ENCODE peak calls at places on chromosome 12, in five cellular contexts. W is HCT116; N is CD8-positive, alpha-beta T cell; T is GM23248; B is PC-3. P is an unnamed sample.

GRCh38 chr12:66237505-66238175 is 48.6 kb downstream of the IRAK3 start:
- DNase-seq in W (no peak), N (no peak), T (no peak), B (no peak), P (no peak)

GRCh38 chr12:27319394-27319793 is 13.2 kb upstream of the BMAL2 start:
- DNase-seq in W (no peak), N (no peak), T (peak; percentile 85), B (peak; percentile 81), P (no peak)

GRCh38 chr12:54926246-54926645 is 58.3 kb downstream of the TESPA1 start:
- DNase-seq in W (no peak), N (no peak), T (no peak), B (no peak), P (no peak)

GRCh38 chr12:25458047-25458552 is 95.0 kb downstream of the LMNTD1 start:
- DNase-seq in W (peak; percentile 95), N (no peak), T (peak; percentile 97), B (peak; percentile 93), P (no peak)

GRCh38 chr12:49274396-49275069 is 9.7 kb downstream of the TUBA1C start:
- DNase-seq in W (no peak), N (no peak), T (no peak), B (peak; percentile 45), P (no peak)

GRCh38 chr12:92400006-92400405 is 254.4 kb upstream of the BTG1 start:
- DNase-seq in W (no peak), N (no peak), T (no peak), B (no peak), P (no peak)

GRCh38 chr12:89461649-89462612 is 62.7 kb downstream of the GALNT4 start:
- DNase-seq in W (peak; percentile 57), N (no peak), T (peak; percentile 79), B (peak; percentile 82), P (no peak)

GRCh38 chr12:9103050-9103854 is 12.5 kb downstream of the A2M start:
- DNase-seq in W (no peak), N (no peak), T (no peak), B (no peak), P (no peak)

GRCh38 chr12:107523760-107524558 is 161.6 kb upstream of the PWP1 start:
- DNase-seq in W (no peak), N (no peak), T (no peak), B (no peak), P (no peak)

GRCh38 chr12:119990382-119990874 is 1.4 kb downstream of the BICDL1 start:
- DNase-seq in W (no peak), N (no peak), T (no peak), B (no peak), P (no peak)

GRCh38 chr12:93043192-93043876 is 114.2 kb upstream of the EEA1 start:
- DNase-seq in W (no peak), N (no peak), T (no peak), B (no peak), P (no peak)

GRCh38 chr12:75720807-75721206 is 209.4 kb upstream of the KRR1 start:
- DNase-seq in W (no peak), N (no peak), T (no peak), B (peak; percentile 45), P (no peak)

GRCh38 chr12:114917953-114918352 is 234.0 kb upstream of the TBX3 start:
- DNase-seq in W (no peak), N (no peak), T (no peak), B (no peak), P (no peak)

GRCh38 chr12:3752741-3753486 is at the start of gene CRACR2A:
- DNase-seq in W (peak; percentile 32), N (peak; percentile 93), T (peak; percentile 83), B (no peak), P (peak; percentile 75)

GRCh38 chr12:107734139-107734538 is 26.8 kb downstream of the PRDM4 start:
- DNase-seq in W (no peak), N (no peak), T (no peak), B (no peak), P (no peak)

GRCh38 chr12:67909681-67910080 is 79.6 kb upstream of the IFNG-AS1 start:
- DNase-seq in W (no peak), N (no peak), T (peak; percentile 48), B (peak; percentile 25), P (no peak)

GRCh38 chr12:115183752-115184151 is 499.8 kb upstream of the TBX3 start:
- DNase-seq in W (no peak), N (no peak), T (no peak), B (peak; percentile 57), P (no peak)

GRCh38 chr12:85147331-85147730 is 111.2 kb downstream of the LRRIQ1 start:
- DNase-seq in W (no peak), N (no peak), T (no peak), B (no peak), P (no peak)

GRCh38 chr12:10364839-10365681 is 24.8 kb downstream of the KLRK1 start:
- DNase-seq in W (peak; percentile 71), N (peak; percentile 70), T (peak; percentile 88), B (peak; percentile 79), P (no peak)

GRCh38 chr12:48119078-48119833 is at the start of gene PFKM:
- DNase-seq in W (peak; percentile 87), N (peak; percentile 69), T (peak; percentile 94), B (peak; percentile 84), P (peak; percentile 25)

GRCh38 chr12:115949675-115950074 is 327.8 kb downstream of the MED13L start:
- DNase-seq in W (no peak), N (no peak), T (no peak), B (no peak), P (no peak)

GRCh38 chr12:127191124-127191523 is 1075.8 kb upstream of the TMEM132C start:
- DNase-seq in W (no peak), N (no peak), T (peak; percentile 84), B (peak; percentile 71), P (no peak)

GRCh38 chr12:109452489-109452888 is 24.6 kb downstream of the KCTD10 start:
- DNase-seq in W (no peak), N (no peak), T (peak; percentile 53), B (no peak), P (no peak)

GRCh38 chr12:124774462-124775167 is 89.0 kb downstream of the SCARB1 start:
- DNase-seq in W (no peak), N (no peak), T (peak; percentile 97), B (peak; percentile 76), P (no peak)

GRCh38 chr12:109579639-109580038 is 6.0 kb downstream of the MVK start:
- DNase-seq in W (no peak), N (no peak), T (no peak), B (no peak), P (no peak)

GRCh38 chr12:83199069-83199468 is 512.4 kb downstream of the TMTC2 start:
- DNase-seq in W (no peak), N (no peak), T (no peak), B (no peak), P (no peak)

GRCh38 chr12:34305176-34305575 is 282.9 kb downstream of the ALG10 start:
- DNase-seq in W (no peak), N (no peak), T (no peak), B (no peak), P (no peak)

GRCh38 chr12:34304001-34304400 is 281.7 kb downstream of the ALG10 start:
- DNase-seq in W (no peak), N (no peak), T (no peak), B (no peak), P (no peak)

GRCh38 chr12:34306133-34306830 is 284.0 kb downstream of the ALG10 start:
- DNase-seq in W (no peak), N (no peak), T (no peak), B (no peak), P (no peak)

GRCh38 chr12:34303091-34303870 is 281.0 kb downstream of the ALG10 start:
- DNase-seq in W (no peak), N (no peak), T (no peak), B (no peak), P (no peak)

DNA sequence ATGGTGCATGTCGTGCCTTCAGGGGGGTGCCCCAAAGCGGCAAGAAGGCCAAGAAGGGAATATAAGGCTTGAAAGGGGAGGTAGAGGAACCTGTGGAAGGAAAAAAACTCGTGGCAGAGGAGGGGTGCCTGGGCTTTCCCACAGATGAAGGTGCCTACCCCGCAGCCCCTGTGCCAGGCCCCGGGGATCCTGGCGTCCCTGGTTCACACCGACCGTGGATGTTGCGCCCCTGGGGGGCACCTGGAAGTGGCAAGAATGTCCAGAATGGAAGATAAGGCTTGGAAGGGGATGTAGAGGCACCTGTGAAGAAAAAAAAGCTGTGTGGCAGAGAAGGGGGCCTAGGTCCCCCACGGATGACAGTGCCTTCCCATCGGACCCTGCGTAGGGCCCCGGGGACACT is 282.2 kb downstream of the ALG10 start:
- DNase-seq in W (no peak), N (no peak), T (no peak), B (no peak), P (no peak)
- H3K9me3 ChIP-seq in W (no peaks in the 10 kb centered on the region), N (no peaks in the 10 kb centered on the region), T (no peaks in the 10 kb centered on the region), B (no peaks in the 10 kb centered on the region), P (no peaks in the 10 kb centered on the region)

GRCh38 chr12:34348064-34348463 is 325.8 kb downstream of the ALG10 start:
- DNase-seq in W (no peak), N (no peak), T (no peak), B (no peak), P (no peak)
- H3K9me3 ChIP-seq in W (no peaks in the 10 kb centered on the region), N (no peaks in the 10 kb centered on the region), T (no peaks in the 10 kb centered on the region), B (no peaks in the 10 kb centered on the region), P (no peaks in the 10 kb centered on the region)

GRCh38 chr12:64800640-64801039 is 23.8 kb upstream of the TBC1D30 start:
- DNase-seq in W (no peak), N (no peak), T (no peak), B (no peak), P (no peak)

GRCh38 chr12:64796205-64796845 is 28.1 kb upstream of the TBC1D30 start:
- DNase-seq in W (peak; percentile 83), N (peak; percentile 56), T (peak; percentile 91), B (peak; percentile 98), P (peak; percentile 18)

GRCh38 chr12:64794305-64794704 is 30.1 kb upstream of the TBC1D30 start:
- DNase-seq in W (no peak), N (no peak), T (no peak), B (no peak), P (no peak)

GRCh38 chr12:64798165-64798564 is 26.3 kb upstream of the TBC1D30 start:
- DNase-seq in W (no peak), N (no peak), T (no peak), B (no peak), P (no peak)

DNA sequence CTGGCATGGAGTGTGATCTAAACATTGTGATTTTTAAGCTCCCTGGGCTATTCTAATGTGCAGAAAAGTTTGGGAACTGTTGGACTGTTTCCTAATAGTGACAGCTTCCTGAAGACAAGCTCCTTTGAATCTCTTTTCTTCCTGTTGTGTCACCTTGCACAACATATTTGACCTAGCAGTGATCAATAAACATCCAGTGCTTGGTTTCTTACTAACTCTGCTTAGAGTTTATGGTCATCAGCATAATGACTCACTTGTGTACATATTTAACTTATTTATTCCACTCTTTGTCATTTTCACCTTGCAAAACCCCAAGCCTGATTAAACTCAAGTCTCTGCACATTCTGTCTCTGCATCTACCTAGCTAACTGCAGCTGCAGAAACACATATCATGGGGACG is 27.3 kb upstream of the TBC1D30 start:
- DNase-seq in W (no peak), N (no peak), T (no peak), B (peak; percentile 82), P (no peak)
- H3K9me3 ChIP-seq in W (no peaks in the 10 kb centered on the region), N (no peaks in the 10 kb centered on the region), T (no peaks in the 10 kb centered on the region), B (no peaks in the 10 kb centered on the region), P (no peaks in the 10 kb centered on the region)

DNA sequence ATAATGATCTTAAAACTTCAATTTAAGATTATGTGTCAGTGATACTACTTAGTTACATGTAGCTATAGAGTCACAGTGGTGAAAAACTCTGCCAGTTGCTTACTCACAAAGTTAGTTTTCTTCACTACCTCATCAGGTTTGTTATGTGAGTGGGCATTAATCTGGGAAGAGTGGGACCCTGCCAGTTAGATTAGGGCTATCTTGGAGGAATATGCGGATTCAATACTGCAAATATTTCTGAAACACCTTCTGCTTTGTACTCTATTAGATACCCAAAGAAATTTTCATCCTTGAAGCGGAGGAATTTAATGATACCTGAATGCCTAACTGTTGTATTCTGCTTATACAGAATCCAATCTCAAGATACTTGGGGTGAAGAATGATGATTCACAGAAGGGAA is 25.1 kb downstream of the ZNF268 start:
- DNase-seq in W (no peak), N (no peak), T (no peak), B (no peak), P (no peak)
- H3K9me3 ChIP-seq in W (peaks cover 62% of the 10 kb centered on the region), N (peaks cover 76% of the 10 kb centered on the region), T (peaks cover 53% of the 10 kb centered on the region), B (no peaks in the 10 kb centered on the region), P (peaks cover 64% of the 10 kb centered on the region)

P was measured in T-helper 17 cell.